ENCODE peak calls at places on chromosome 20, in five cellular contexts. D is lung, O is astrocyte, V is left lung, U is hepatocyte. E is an unnamed sample. For H3K27me3, the result is how much of the 10 kb centered on the place peaks cover.

GRCh38 chr20:1820137-1821074 is 74.8 kb upstream of the SIRPA start:
- DNase-seq in V (peak), D (peak), O (peak), U (no peak), E (no peak)

GRCh38 chr20:59873409-59873808 is 60.0 kb downstream of the SYCP2 start:
- DNase-seq in V (no peak), O (no peak), D (no peak), U (no peak), E (no peak)

GRCh38 chr20:20685635-20686034 is 26.8 kb downstream of the RALGAPA2 start:
- DNase-seq in V (no peak), U (no peak), D (no peak), O (no peak), E (peak)

GRCh38 chr20:33909331-33909921 is 84.3 kb upstream of the RALY start:
- DNase-seq in D (peak), V (peak), U (peak), O (peak), E (peak)

GRCh38 chr20:18443841-18444240 is 23.0 kb downstream of the DZANK1 start:
- DNase-seq in U (no peak), O (peak), V (no peak), D (no peak), E (no peak)

GRCh38 chr20:61353996-61354390 is 101.9 kb downstream of the CDH4 start:
- DNase-seq in D (no peak), U (no peak), O (no peak), V (no peak), E (no peak)

GRCh38 chr20:48898896-48899513 is 22.5 kb upstream of the ARFGEF2 start:
- DNase-seq in O (no peak), D (no peak), U (no peak), V (no peak), E (no peak)

GRCh38 chr20:40489886-40490285 is 199.2 kb downstream of the MAFB start:
- DNase-seq in O (peak), V (no peak), U (no peak), D (no peak), E (no peak)

GRCh38 chr20:35830264-35830663 is 58.4 kb downstream of the PHF20 start:
- DNase-seq in D (no peak), U (no peak), V (no peak), O (no peak), E (no peak)

GRCh38 chr20:4898282-4898681 is 103.0 kb downstream of the SLC23A2 start:
- DNase-seq in O (peak), V (no peak), D (peak), U (peak), E (no peak)

GRCh38 chr20:45918182-45918737 is 6.3 kb upstream of the PLTP start:
- DNase-seq in U (peak), D (no peak), V (no peak), O (no peak), E (no peak)

GRCh38 chr20:58808296-58809046 is 42.2 kb downstream of the GNAS-AS1 start:
- DNase-seq in U (no peak), V (no peak), O (peak), D (no peak), E (no peak)
- H3K27me3 ChIP-seq in U (under half), V (under half), O (under half), D (under half), E (under half)

GRCh38 chr20:6051505-6051904 is 2.4 kb downstream of the LRRN4 start:
- DNase-seq in O (peak), U (peak), V (no peak), D (no peak), E (no peak)

GRCh38 chr20:6053064-6053775 is 640 bp downstream of the LRRN4 start:
- DNase-seq in O (no peak), U (no peak), D (no peak), V (no peak), E (no peak)

GRCh38 chr20:6044102-6044501 is 9.8 kb downstream of the LRRN4 start:
- DNase-seq in U (no peak), V (no peak), D (no peak), O (no peak), E (no peak)

GRCh38 chr20:6045566-6045965 is 8.3 kb downstream of the LRRN4 start:
- DNase-seq in D (no peak), U (no peak), O (peak), V (no peak), E (no peak)

GRCh38 chr20:6048391-6048790 is 5.5 kb downstream of the LRRN4 start:
- DNase-seq in U (no peak), V (no peak), D (no peak), O (no peak), E (no peak)
- H3K27me3 ChIP-seq in U (under half), V (under half), D (under half), O (under half), E (under half)

GRCh38 chr20:62481441-62482135 is 5.8 kb upstream of the GATA5 start:
- DNase-seq in V (no peak), O (no peak), D (no peak), U (no peak), E (no peak)

GRCh38 chr20:62480318-62480717 is 4.5 kb upstream of the GATA5 start:
- DNase-seq in O (no peak), D (no peak), V (no peak), U (no peak), E (no peak)

GRCh38 chr20:62482970-62483369 is 7.2 kb upstream of the GATA5 start:
- DNase-seq in U (no peak), V (no peak), O (no peak), D (no peak), E (no peak)

GRCh38 chr20:62483613-62484468 is 8.0 kb upstream of the GATA5 start:
- DNase-seq in D (no peak), O (no peak), U (no peak), V (no peak), E (no peak)

DNA sequence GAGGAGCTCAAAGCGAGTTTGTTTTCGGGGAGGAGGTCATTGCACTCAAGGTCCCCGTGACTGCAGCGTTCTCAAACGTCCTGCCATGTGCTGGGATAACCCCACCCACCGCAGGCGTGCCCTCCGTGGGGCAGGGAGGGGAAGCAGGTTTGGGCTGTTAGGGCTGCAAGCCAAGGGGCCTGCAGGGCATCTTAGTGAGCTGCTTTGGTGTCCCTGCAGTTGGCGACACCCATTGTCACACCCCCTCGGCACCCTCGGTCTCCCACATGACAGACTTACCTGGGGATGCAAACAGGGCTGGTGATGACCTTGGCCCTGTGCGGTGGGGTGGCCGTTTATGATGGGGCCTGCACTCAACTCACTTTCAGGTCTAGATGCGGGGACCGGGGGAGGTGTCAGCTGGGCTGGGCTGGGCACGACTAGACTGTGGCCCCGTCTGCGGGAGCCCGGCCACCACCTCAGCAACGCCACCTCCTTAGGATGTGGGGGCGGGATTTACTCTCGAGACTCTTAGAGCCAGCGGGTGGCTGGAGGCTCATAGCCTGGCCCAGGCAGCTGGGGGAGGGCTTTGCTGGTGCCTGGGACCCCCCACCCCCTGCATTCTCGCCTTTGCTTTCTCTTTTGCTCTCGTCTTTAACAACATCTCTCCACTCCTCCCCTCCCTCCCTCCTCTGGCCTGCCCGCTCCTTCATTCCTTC is 6.5 kb upstream of the GATA5 start:
- DNase-seq in V (no peak), U (peak), D (no peak), O (no peak), E (peak)
- H3K27me3 ChIP-seq in V (half or more), U (under half), D (under half), O (half or more), E (under half)

GRCh38 chr20:63455568-63455859 is 16.9 kb downstream of the KCNQ2 start:
- DNase-seq in U (no peak), D (no peak), O (no peak), V (no peak), E (no peak)
- H3K27me3 ChIP-seq in U (under half), D (under half), O (under half), V (under half), E (under half)

GRCh38 chr20:17227199-17227535 is 327 bp downstream of the PCSK2 start:
- DNase-seq in V (no peak), U (peak), O (no peak), D (no peak), E (peak)

GRCh38 chr20:17227669-17228623 is 1.1 kb downstream of the PCSK2 start:
- DNase-seq in U (peak), V (no peak), O (no peak), D (no peak), E (peak)

GRCh38 chr20:17223553-17223952 is 3.3 kb upstream of the PCSK2 start:
- DNase-seq in D (no peak), V (no peak), U (no peak), O (no peak), E (no peak)

GRCh38 chr20:17226410-17227198 is at the start of gene PCSK2:
- DNase-seq in V (peak), O (peak), D (peak), U (peak), E (peak)

GRCh38 chr20:17225891-17226409 is 890 bp upstream of the PCSK2 start:
- DNase-seq in O (no peak), D (no peak), V (no peak), U (peak), E (peak)
- H3K27me3 ChIP-seq in O (under half), D (under half), V (under half), U (half or more), E (under half)